ENCODE peak calls at places on chromosomes 4 and X, in nine cellular contexts. V is left cardiac atrium; D is stimulated activated CD4-positive, alpha-beta T cell treated with anti-CD3 and anti-CD28 coated beads, TNF-alpha, amount 100 ng/mL, for 48 hours; Q is T follicular helper cell; S is Karpas-422; H is AG04450; A is Caco-2; Y is endothelial cell; J is HuH-7.5. U is an unnamed sample.

GRCh38 chrX:10233696-10234095 is 76.9 kb downstream of the CLCN4 start:
- DNase-seq in V (no peak), D (no peak), Q (no peak), S (no peak), H (no peak), A (no peak), Y (no peak), J (no peak), U (no peak)

GRCh38 chr4:20444599-20445337 is 193.1 kb downstream of the SLIT2 start:
- DNase-seq in V (no peak), D (no peak), Q (no peak), S (no peak), H (no peak), A (no peak), Y (no peak), J (no peak), U (no peak)

GRCh38 chr4:152936446-152937279 is 540 bp downstream of the FHDC1 start:
- DNase-seq in V (peak; percentile 30), D (no peak), Q (no peak), S (no peak), H (no peak), A (peak; percentile 48), Y (peak; percentile 35), J (peak; percentile 45), U (peak; percentile 62)

GRCh38 chrX:129525162-129525561 is 1.9 kb upstream of the SMARCA1 start:
- DNase-seq in V (no peak), D (no peak), Q (no peak), S (no peak), H (no peak), A (no peak), Y (no peak), J (peak; percentile 21), U (no peak)

GRCh38 chr4:52904421-52904820 is 42.3 kb downstream of the RASL11B start:
- DNase-seq in V (no peak), D (no peak), Q (no peak), S (no peak), H (no peak), A (no peak), Y (no peak), J (no peak), U (no peak)

GRCh38 chrX:109940411-109940810 is 62.5 kb upstream of the TMEM164 start:
- DNase-seq in V (no peak), D (no peak), Q (no peak), S (no peak), H (no peak), A (no peak), Y (no peak), J (no peak), U (no peak)

GRCh38 chr4:1019726-1020470 is 8.5 kb downstream of the FGFRL1 start:
- DNase-seq in V (no peak), D (no peak), Q (no peak), S (peak; percentile 69), H (no peak), A (no peak), Y (no peak), J (no peak), U (no peak)

GRCh38 chr4:79050521-79050880 is 111.3 kb upstream of the PAQR3 start:
- DNase-seq in V (no peak), D (no peak), Q (no peak), S (no peak), H (no peak), A (no peak), Y (no peak), J (no peak), U (no peak)

GRCh38 chr4:110483516-110483915 is 7.6 kb downstream of the ENPEP start:
- DNase-seq in V (no peak), D (no peak), Q (no peak), S (no peak), H (no peak), A (no peak), Y (no peak), J (no peak), U (no peak)

GRCh38 chrX:153338836-153339235 is 4.9 kb downstream of the ZNF275 start:
- DNase-seq in V (no peak), D (no peak), Q (no peak), S (no peak), H (no peak), A (no peak), Y (no peak), J (no peak), U (no peak)

GRCh38 chrX:39815621-39816020 is 282.1 kb downstream of the BCOR start:
- DNase-seq in V (no peak), D (no peak), Q (no peak), S (peak; percentile 64), H (no peak), A (no peak), Y (no peak), J (no peak), U (no peak)

GRCh38 chr4:154205471-154205870 is 286.1 kb downstream of the DCHS2 start:
- DNase-seq in V (no peak), D (no peak), Q (no peak), S (no peak), H (no peak), A (no peak), Y (no peak), J (no peak), U (no peak)

GRCh38 chrX:21963736-21964135 is 23.2 kb downstream of the SMS start:
- DNase-seq in V (no peak), D (no peak), Q (no peak), S (no peak), H (no peak), A (no peak), Y (no peak), J (no peak), U (no peak)

GRCh38 chr4:5883916-5884315 is 9.0 kb downstream of the CRMP1 start:
- DNase-seq in V (no peak), D (no peak), Q (no peak), S (peak; percentile 74), H (no peak), A (no peak), Y (no peak), J (no peak), U (no peak)

GRCh38 chrX:48958635-48959094 is 1.3 kb upstream of the OTUD5 start:
- DNase-seq in V (peak; percentile 48), D (no peak), Q (no peak), S (peak; percentile 55), H (peak; percentile 21), A (peak; percentile 33), Y (peak; percentile 6), J (peak; percentile 39), U (no peak)

GRCh38 chr4:156169011-156169410 is 215.3 kb upstream of the CTSO start:
- DNase-seq in V (peak; percentile 27), D (no peak), Q (no peak), S (peak; percentile 73), H (peak; percentile 79), A (peak; percentile 43), Y (peak; percentile 48), J (peak; percentile 7), U (peak; percentile 59)

GRCh38 chr4:84681488-84682274 is 98.8 kb downstream of the CDS1 start:
- DNase-seq in V (no peak), D (no peak), Q (no peak), S (no peak), H (peak; percentile 56), A (no peak), Y (no peak), J (no peak), U (no peak)

GRCh38 chr4:85756938-85757337 is 282.0 kb downstream of the ARHGAP24 start:
- DNase-seq in V (no peak), D (no peak), Q (no peak), S (peak; percentile 70), H (no peak), A (peak; percentile 38), Y (peak; percentile 30), J (peak; percentile 6), U (no peak)

GRCh38 chrX:75276666-75277065 is 2.8 kb downstream of the UPRT start:
- DNase-seq in V (no peak), D (no peak), Q (no peak), S (no peak), H (no peak), A (no peak), Y (no peak), J (no peak), U (no peak)

GRCh38 chr4:109826719-109827118 is 1.1 kb upstream of the RRH start:
- DNase-seq in V (no peak), D (no peak), Q (no peak), S (peak; percentile 75), H (no peak), A (no peak), Y (no peak), J (no peak), U (no peak)